ENCODE peak calls at places on chromosome 7, in nine cellular contexts. M is HL-60; T is CD4-positive, alpha-beta T cell; V is cardiac fibroblast; Q is activated B cell treated with CpG ODN at 0.5 μM for 24 hours; S is neural crest cell; B is coronary artery; N is ovary; I is kidney. J is an unnamed sample.

GRCh38 chr7:70935311-70935710 is 196.6 kb upstream of the GALNT17 start:
- DNase-seq in M (no peak), T (no peak), V (no peak), Q (no peak), S (no peak), B (peak), N (no peak), I (no peak), J (no peak)

GRCh38 chr7:155862516-155863257 is 50.4 kb upstream of the SHH start:
- DNase-seq in M (no peak), T (no peak), V (no peak), Q (no peak), S (no peak), B (peak), N (no peak), I (no peak), J (no peak)

GRCh38 chr7:140330595-140330994 is 67.7 kb downstream of the SLC37A3 start:
- DNase-seq in M (no peak), T (no peak), V (no peak), Q (no peak), S (no peak), B (no peak), N (no peak), I (no peak), J (no peak)

GRCh38 chr7:132422502-132423101 is 153.7 kb downstream of the PLXNA4 start:
- DNase-seq in M (no peak), T (no peak), V (peak), Q (no peak), S (no peak), B (no peak), N (no peak), I (no peak), J (no peak)

GRCh38 chr7:15577600-15577999 is 15.8 kb upstream of the AGMO start:
- DNase-seq in M (no peak), T (no peak), V (no peak), Q (no peak), S (no peak), B (no peak), N (no peak), I (no peak), J (no peak)

GRCh38 chr7:115357213-115357999 is 435.5 kb downstream of the MDFIC start:
- DNase-seq in M (no peak), T (no peak), V (peak), Q (no peak), S (no peak), B (no peak), N (no peak), I (no peak), J (no peak)

GRCh38 chr7:101535333-101535732 is 93.8 kb downstream of the MYL10 start:
- DNase-seq in M (no peak), T (no peak), V (no peak), Q (no peak), S (no peak), B (no peak), N (no peak), I (no peak), J (no peak)

GRCh38 chr7:18900801-18901200 is 216.6 kb downstream of the TWIST1 start:
- DNase-seq in M (no peak), T (no peak), V (peak), Q (no peak), S (no peak), B (no peak), N (no peak), I (no peak), J (no peak)

GRCh38 chr7:159105066-159105780 is 39.4 kb downstream of the VIPR2 start:
- DNase-seq in M (no peak), T (no peak), V (no peak), Q (no peak), S (no peak), B (no peak), N (peak), I (peak), J (no peak)

GRCh38 chr7:1920266-1920681 is 250.2 kb downstream of the ELFN1 start:
- DNase-seq in M (peak), T (peak), V (no peak), Q (peak), S (no peak), B (no peak), N (no peak), I (peak), J (peak)

GRCh38 chr7:94882891-94883290 is 24.5 kb upstream of the PPP1R9A start:
- DNase-seq in M (no peak), T (no peak), V (no peak), Q (no peak), S (no peak), B (no peak), N (no peak), I (no peak), J (no peak)

GRCh38 chr7:28354601-28355062 is 57.7 kb upstream of the CREB5 start:
- DNase-seq in M (no peak), T (no peak), V (peak), Q (no peak), S (no peak), B (no peak), N (no peak), I (no peak), J (no peak)

GRCh38 chr7:138842111-138842510 is 44.1 kb upstream of the ATP6V0A4 start:
- DNase-seq in M (no peak), T (no peak), V (peak), Q (no peak), S (no peak), B (no peak), N (no peak), I (no peak), J (no peak)

GRCh38 chr7:49020145-49020544 is 95.8 kb downstream of the CDC14C start:
- DNase-seq in M (no peak), T (no peak), V (no peak), Q (no peak), S (no peak), B (no peak), N (no peak), I (peak), J (no peak)

GRCh38 chr7:106217089-106217542 is 67.7 kb downstream of the NAMPT start:
- DNase-seq in M (no peak), T (no peak), V (peak), Q (no peak), S (no peak), B (peak), N (peak), I (peak), J (no peak)

DNA sequence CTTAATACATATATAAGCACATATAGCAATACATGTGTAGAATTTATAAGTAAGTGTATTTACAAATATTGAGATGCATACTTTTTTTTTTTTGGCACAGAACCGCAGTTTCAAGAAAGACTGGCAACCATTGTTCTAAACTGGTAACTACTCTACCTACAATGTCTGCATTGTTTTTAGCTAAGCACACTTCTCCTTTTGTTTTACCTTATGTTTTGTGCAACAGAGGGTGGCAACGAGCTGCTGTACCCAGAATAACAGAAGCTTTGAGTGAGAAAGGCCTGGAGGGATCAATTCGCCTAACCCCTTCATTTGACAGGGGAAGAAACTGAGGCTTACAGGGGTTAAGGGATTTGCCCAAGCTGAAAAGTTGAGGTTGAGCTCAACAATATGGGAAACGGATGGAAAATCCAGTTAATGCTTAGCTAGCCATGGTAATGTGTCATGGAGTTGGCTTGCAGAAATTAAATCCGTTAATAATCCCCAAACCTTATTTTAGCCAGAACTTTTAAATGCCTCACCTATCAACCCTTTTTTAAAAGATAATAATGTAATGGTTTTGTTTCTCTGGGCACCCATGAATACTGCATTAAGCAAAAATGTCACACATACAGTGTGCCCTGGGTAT is 25.5 kb downstream of the FZD1 start:
- DNase-seq in M (no peak), T (no peak), V (no peak), Q (no peak), S (no peak), B (no peak), N (no peak), I (no peak), J (no peak)
- TF ChIP-seq CTCF in M (no peak), T (no peak), V (no peak), Q (no peak), S (no peak), B (no peak), N (no peak), I (no peak), J (no peak)

GRCh38 chr7:32914186-32914585 is 22.6 kb upstream of the KBTBD2 start:
- DNase-seq in M (no peak), T (no peak), V (no peak), Q (no peak), S (no peak), B (no peak), N (no peak), I (no peak), J (no peak)
- TF ChIP-seq CTCF in M (no peak), T (no peak), V (peak), Q (no peak), S (no peak), B (no peak), N (no peak), I (no peak), J (no peak)

GRCh38 chr7:125775319-125775718 is 845.7 kb upstream of the POT1 start:
- DNase-seq in M (no peak), T (no peak), V (no peak), Q (no peak), S (no peak), B (no peak), N (no peak), I (no peak), J (no peak)

GRCh38 chr7:125773113-125773800 is 843.6 kb upstream of the POT1 start:
- DNase-seq in M (no peak), T (no peak), V (no peak), Q (no peak), S (no peak), B (no peak), N (no peak), I (no peak), J (no peak)
- TF ChIP-seq CTCF in M (no peak), T (no peak), V (no peak), Q (no peak), S (no peak), B (no peak), N (no peak), I (no peak), J (no peak)

DNA sequence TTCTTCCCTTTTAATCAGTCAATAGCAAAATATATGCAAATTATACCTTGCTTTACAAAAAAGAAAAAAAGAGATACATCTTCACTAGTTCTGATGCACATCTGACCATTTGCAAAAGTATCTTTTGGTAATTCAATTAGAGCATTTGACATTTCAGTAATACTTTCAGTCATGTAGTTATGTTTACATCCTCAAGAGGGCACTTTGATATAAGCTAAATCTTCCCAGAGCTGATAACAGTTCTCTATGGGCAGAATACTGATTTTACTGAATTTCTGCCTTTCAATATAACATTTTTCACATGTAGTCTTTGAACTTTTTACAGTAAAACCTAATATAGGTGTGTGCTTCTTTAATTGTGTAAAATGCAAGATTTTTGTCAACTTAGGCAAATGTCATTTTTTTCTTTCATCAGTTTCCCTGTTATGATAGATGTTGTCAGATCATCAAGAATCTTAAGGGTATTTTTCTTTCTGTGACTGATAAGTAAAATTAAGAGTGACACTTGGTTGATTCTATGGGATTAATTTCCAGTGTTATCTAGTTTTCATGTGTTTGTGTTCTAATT is 703.5 kb upstream of the SEMA3D start:
- DNase-seq in M (no peak), T (no peak), V (peak), Q (no peak), S (no peak), B (no peak), N (no peak), I (no peak), J (peak)
- TF ChIP-seq CTCF in M (peak), T (no peak), V (peak), Q (no peak), S (peak), B (no peak), N (no peak), I (peak), J (no peak)

GRCh38 chr7:100397336-100398081 is 24.2 kb downstream of the PILRA start:
- DNase-seq in M (no peak), T (no peak), V (no peak), Q (no peak), S (no peak), B (no peak), N (no peak), I (no peak), J (no peak)
- TF ChIP-seq CTCF in M (no peak), T (no peak), V (no peak), Q (no peak), S (no peak), B (no peak), N (no peak), I (no peak), J (no peak)

DNA sequence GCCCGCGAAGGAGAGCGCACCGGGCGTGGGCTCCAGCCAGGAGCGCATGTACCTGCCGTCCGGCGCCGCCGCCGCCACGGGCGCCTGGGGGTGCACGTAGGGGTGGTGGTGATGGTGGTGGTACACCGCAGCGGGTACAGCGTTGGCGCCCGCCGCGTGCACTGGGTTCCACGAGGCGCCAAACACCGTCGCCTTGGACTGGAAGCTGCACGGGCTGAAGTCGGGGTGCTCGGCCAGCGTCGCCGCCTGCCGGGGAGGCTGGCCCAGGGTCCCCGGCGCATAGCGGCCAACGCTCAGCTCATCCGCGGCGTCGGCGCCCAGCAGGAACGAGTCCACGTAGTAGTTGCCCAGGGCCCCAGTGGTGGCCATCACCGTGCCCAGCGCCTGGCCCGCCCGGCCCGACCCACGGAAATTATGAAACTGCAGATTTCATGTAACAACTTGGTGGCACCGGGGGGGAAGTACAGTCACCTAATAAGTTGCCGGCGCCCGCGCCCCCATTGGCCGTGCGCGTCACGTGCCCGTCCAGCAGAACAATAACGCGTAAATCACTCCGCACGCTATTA is at the start of gene HOXA9:
- DNase-seq in M (no peak), T (no peak), V (no peak), Q (peak), S (no peak), B (no peak), N (no peak), I (peak), J (no peak)
- TF ChIP-seq CTCF in M (no peak), T (no peak), V (no peak), Q (no peak), S (peak), B (no peak), N (no peak), I (no peak), J (no peak)

GRCh38 chr7:39392151-39392550 is 174.1 kb upstream of the YAE1 start:
- DNase-seq in M (no peak), T (no peak), V (no peak), Q (no peak), S (no peak), B (no peak), N (no peak), I (no peak), J (no peak)

GRCh38 chr7:39384386-39384785 is 181.8 kb upstream of the YAE1 start:
- DNase-seq in M (no peak), T (no peak), V (no peak), Q (no peak), S (no peak), B (no peak), N (no peak), I (no peak), J (no peak)

DNA sequence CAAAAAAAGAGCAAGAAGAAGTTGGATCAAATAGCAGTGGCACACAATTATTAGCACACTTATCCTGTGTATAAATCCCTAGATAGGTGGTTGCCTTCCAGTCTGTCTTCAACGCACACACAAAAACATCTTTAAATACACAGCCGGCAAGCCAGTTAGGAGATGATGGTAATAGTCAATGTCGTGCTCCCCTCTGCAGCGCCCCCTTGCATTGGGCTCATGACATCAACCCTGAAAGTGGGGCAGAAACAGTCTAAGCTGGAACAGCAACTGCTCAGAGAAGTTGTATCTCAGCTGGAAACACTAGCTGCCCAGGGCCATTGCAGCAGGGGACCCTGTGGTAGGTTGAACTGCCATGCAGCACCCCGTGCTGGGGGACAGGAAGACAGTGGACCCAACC is 179.5 kb upstream of the YAE1 start:
- DNase-seq in M (no peak), T (no peak), V (no peak), Q (no peak), S (no peak), B (no peak), N (no peak), I (no peak), J (no peak)
- TF ChIP-seq CTCF in M (no peak), T (no peak), V (no peak), Q (no peak), S (no peak), B (no peak), N (no peak), I (no peak), J (no peak)

DNA sequence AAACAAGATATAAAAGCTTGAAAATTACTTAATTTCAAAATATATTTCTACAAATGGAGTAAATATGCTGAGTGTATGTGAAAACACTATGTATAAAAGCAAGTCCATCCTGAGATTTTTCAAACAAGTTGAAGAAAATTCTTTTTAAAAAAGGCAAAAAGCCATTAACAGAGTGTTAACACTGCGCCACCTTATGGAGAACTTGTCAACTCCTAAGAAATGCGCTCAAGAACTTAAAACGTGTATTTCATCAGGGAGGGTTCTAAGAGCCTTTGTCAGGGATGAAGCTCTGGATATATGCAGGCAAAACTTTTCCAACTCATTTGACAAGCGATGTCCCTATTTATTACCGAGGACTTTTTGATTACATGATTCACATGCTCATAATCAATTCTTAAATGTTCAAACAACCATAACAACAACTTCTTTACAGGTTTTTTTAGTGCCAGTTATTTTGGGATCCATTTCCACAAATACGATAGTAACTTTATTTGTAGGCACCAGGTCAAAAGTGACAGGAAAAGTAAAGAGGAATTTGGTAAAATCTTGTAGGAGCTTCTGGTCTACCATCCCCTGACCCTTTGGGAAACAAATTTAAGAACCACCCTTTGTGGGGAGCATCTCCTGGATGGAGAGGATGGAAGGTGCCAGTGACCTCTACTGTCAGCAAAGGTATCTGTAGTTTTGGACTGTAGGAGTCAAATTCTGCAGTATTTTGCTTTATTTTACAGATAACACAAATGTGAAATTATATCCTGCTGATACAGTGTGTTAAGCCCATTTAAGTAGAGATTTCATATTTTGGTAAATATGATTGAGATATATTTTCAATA is 23.2 kb downstream of the CALCR start:
- DNase-seq in M (no peak), T (no peak), V (peak), Q (no peak), S (no peak), B (no peak), N (no peak), I (no peak), J (no peak)
- TF ChIP-seq CTCF in M (no peak), T (no peak), V (peak), Q (no peak), S (peak), B (no peak), N (no peak), I (no peak), J (peak)

DNA sequence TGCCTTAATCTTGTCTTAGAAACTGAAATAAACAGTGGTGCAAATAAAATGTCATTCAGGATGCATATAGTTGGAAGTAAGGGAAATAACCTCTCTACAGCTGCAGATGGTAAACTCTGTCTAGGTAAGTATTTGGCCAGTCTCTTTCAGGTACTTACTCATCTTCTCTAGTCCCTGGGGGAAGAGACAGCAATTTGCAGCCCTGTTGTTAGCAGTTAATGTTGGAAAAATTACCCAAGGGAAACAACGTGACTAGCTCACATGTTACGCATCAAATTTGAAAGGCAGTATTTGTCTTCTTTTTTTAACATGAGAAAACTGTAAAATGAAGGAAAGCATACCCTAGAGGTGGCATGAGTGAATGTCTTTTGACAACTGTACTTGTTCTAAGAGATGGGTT is 3.2 kb upstream of the HUS1 start:
- DNase-seq in M (no peak), T (no peak), V (no peak), Q (no peak), S (no peak), B (no peak), N (no peak), I (no peak), J (no peak)
- TF ChIP-seq CTCF in M (no peak), T (no peak), V (no peak), Q (no peak), S (peak), B (no peak), N (no peak), I (no peak), J (no peak)